ENCODE peak calls at places on chromosomes 11 and 22, in seven cellular contexts. One of them, this sample, is unnamed.

GRCh38 chr11:128890543-128891409 is at the start of gene KCNJ5:
- DNase-seq in fibroblast of mammary gland: no peak
- DNase-seq in vagina: no peak
- DNase-seq in naive thymus-derived CD8-positive, alpha-beta T cell: peak
- DNase-seq in Peyer's patch: peak
- DNase-seq in iris pigment epithelial cell: no peak
- DNase-seq in cerebellum: peak
- DNase-seq in this sample: no peak

GRCh38 chr11:73372371-73372993 is 3.7 kb upstream of the RELT start:
- DNase-seq in fibroblast of mammary gland: no peak
- DNase-seq in vagina: no peak
- DNase-seq in naive thymus-derived CD8-positive, alpha-beta T cell: no peak
- DNase-seq in Peyer's patch: no peak
- DNase-seq in iris pigment epithelial cell: peak
- DNase-seq in cerebellum: no peak
- DNase-seq in this sample: peak

GRCh38 chr22:28810839-28811491 is 10.6 kb upstream of the XBP1 start:
- DNase-seq in fibroblast of mammary gland: no peak
- DNase-seq in vagina: no peak
- DNase-seq in naive thymus-derived CD8-positive, alpha-beta T cell: peak
- DNase-seq in Peyer's patch: peak
- DNase-seq in iris pigment epithelial cell: no peak
- DNase-seq in cerebellum: no peak
- DNase-seq in this sample: no peak

GRCh38 chr11:43316451-43316850 is 4.7 kb downstream of the API5 start:
- DNase-seq in fibroblast of mammary gland: no peak
- DNase-seq in vagina: no peak
- DNase-seq in naive thymus-derived CD8-positive, alpha-beta T cell: peak
- DNase-seq in Peyer's patch: no peak
- DNase-seq in iris pigment epithelial cell: peak
- DNase-seq in cerebellum: no peak
- DNase-seq in this sample: no peak

GRCh38 chr11:26827567-26828037 is 105.7 kb upstream of the SLC5A12 start:
- DNase-seq in fibroblast of mammary gland: no peak
- DNase-seq in vagina: no peak
- DNase-seq in naive thymus-derived CD8-positive, alpha-beta T cell: no peak
- DNase-seq in Peyer's patch: no peak
- DNase-seq in iris pigment epithelial cell: peak
- DNase-seq in cerebellum: no peak
- DNase-seq in this sample: no peak

GRCh38 chr11:82932564-82932963 is 31.0 kb downstream of the DDIAS start:
- DNase-seq in fibroblast of mammary gland: no peak
- DNase-seq in vagina: no peak
- DNase-seq in naive thymus-derived CD8-positive, alpha-beta T cell: no peak
- DNase-seq in Peyer's patch: no peak
- DNase-seq in iris pigment epithelial cell: no peak
- DNase-seq in cerebellum: no peak
- DNase-seq in this sample: no peak

GRCh38 chr11:134374891-134375550 is 37.0 kb downstream of the B3GAT1 start:
- DNase-seq in fibroblast of mammary gland: no peak
- DNase-seq in vagina: no peak
- DNase-seq in naive thymus-derived CD8-positive, alpha-beta T cell: no peak
- DNase-seq in Peyer's patch: no peak
- DNase-seq in iris pigment epithelial cell: no peak
- DNase-seq in cerebellum: no peak
- DNase-seq in this sample: no peak

GRCh38 chr11:103920449-103920848 is 116.0 kb upstream of the DDI1 start:
- DNase-seq in fibroblast of mammary gland: peak
- DNase-seq in vagina: no peak
- DNase-seq in naive thymus-derived CD8-positive, alpha-beta T cell: no peak
- DNase-seq in Peyer's patch: no peak
- DNase-seq in iris pigment epithelial cell: peak
- DNase-seq in cerebellum: no peak
- DNase-seq in this sample: no peak

GRCh38 chr22:43391306-43391705 is 20.5 kb upstream of the MPPED1 start:
- DNase-seq in fibroblast of mammary gland: no peak
- DNase-seq in vagina: no peak
- DNase-seq in naive thymus-derived CD8-positive, alpha-beta T cell: no peak
- DNase-seq in Peyer's patch: no peak
- DNase-seq in iris pigment epithelial cell: no peak
- DNase-seq in cerebellum: no peak
- DNase-seq in this sample: no peak

GRCh38 chr11:266676-267439 is 11.3 kb upstream of the NLRP6 start:
- DNase-seq in fibroblast of mammary gland: peak
- DNase-seq in vagina: peak
- DNase-seq in naive thymus-derived CD8-positive, alpha-beta T cell: peak
- DNase-seq in Peyer's patch: peak
- DNase-seq in iris pigment epithelial cell: no peak
- DNase-seq in cerebellum: no peak
- DNase-seq in this sample: no peak

GRCh38 chr22:41770715-41771452 is 29.6 kb upstream of the CCDC134 start:
- DNase-seq in fibroblast of mammary gland: no peak
- DNase-seq in vagina: no peak
- DNase-seq in naive thymus-derived CD8-positive, alpha-beta T cell: no peak
- DNase-seq in Peyer's patch: no peak
- DNase-seq in iris pigment epithelial cell: no peak
- DNase-seq in cerebellum: no peak
- DNase-seq in this sample: no peak

GRCh38 chr22:43550024-43550620 is 138.3 kb downstream of the MPPED1 start:
- DNase-seq in fibroblast of mammary gland: no peak
- DNase-seq in vagina: no peak
- DNase-seq in naive thymus-derived CD8-positive, alpha-beta T cell: no peak
- DNase-seq in Peyer's patch: peak
- DNase-seq in iris pigment epithelial cell: no peak
- DNase-seq in cerebellum: no peak
- DNase-seq in this sample: no peak

GRCh38 chr11:122235615-122236014 is 119.6 kb upstream of the BLID start:
- DNase-seq in fibroblast of mammary gland: peak
- DNase-seq in vagina: no peak
- DNase-seq in naive thymus-derived CD8-positive, alpha-beta T cell: no peak
- DNase-seq in Peyer's patch: no peak
- DNase-seq in iris pigment epithelial cell: peak
- DNase-seq in cerebellum: peak
- DNase-seq in this sample: no peak

GRCh38 chr11:69727266-69727665 is 23.4 kb upstream of the FGF19 start:
- DNase-seq in fibroblast of mammary gland: no peak
- DNase-seq in vagina: no peak
- DNase-seq in naive thymus-derived CD8-positive, alpha-beta T cell: no peak
- DNase-seq in Peyer's patch: no peak
- DNase-seq in iris pigment epithelial cell: no peak
- DNase-seq in cerebellum: no peak
- DNase-seq in this sample: no peak